ENCODE peak calls at places on chromosomes 16 and 17, in ten cellular contexts. One of them, this sample, is unnamed.

GRCh38 chr17:68054296-68054900 is 18.9 kb downstream of the KPNA2 start:
- DNase-seq in amygdala: no peak
- DNase-seq in cardiac muscle cell: peak; percentile 84
- DNase-seq in fibroblast of lung: peak; percentile 81
- DNase-seq in activated CD4-positive, alpha-beta T cell treated with anti-CD3 and anti-CD28 coated beads, Interleukin-2, amount 50 U/mL, for 4 hours: no peak
- DNase-seq in stimulated activated CD4-positive, alpha-beta T cell treated with anti-CD3 and anti-CD28 coated beads, Interleukin-2, amount 100 ng/mL, for 48 hours: no peak
- DNase-seq in Panc1: no peak
- DNase-seq in fibroblast of the conjunctiva: no peak
- DNase-seq in HFF-Myc: peak; percentile 47
- DNase-seq in AG09309: peak; percentile 46
- DNase-seq in this sample: no peak

GRCh38 chr17:66025551-66025950 is 166.4 kb downstream of the CEP112 start:
- DNase-seq in fibroblast of the conjunctiva: no peak
- DNase-seq in activated CD4-positive, alpha-beta T cell treated with anti-CD3 and anti-CD28 coated beads, Interleukin-2, amount 50 U/mL, for 4 hours: no peak
- DNase-seq in Panc1: no peak
- DNase-seq in AG09309: peak; percentile 7
- DNase-seq in HFF-Myc: no peak
- DNase-seq in stimulated activated CD4-positive, alpha-beta T cell treated with anti-CD3 and anti-CD28 coated beads, Interleukin-2, amount 100 ng/mL, for 48 hours: no peak
- DNase-seq in fibroblast of lung: peak; percentile 44
- DNase-seq in cardiac muscle cell: no peak
- DNase-seq in amygdala: no peak
- DNase-seq in this sample: no peak

GRCh38 chr16:64162613-64163375 is 959.1 kb downstream of the CDH11 start:
- DNase-seq in AG09309: no peak
- DNase-seq in cardiac muscle cell: no peak
- DNase-seq in activated CD4-positive, alpha-beta T cell treated with anti-CD3 and anti-CD28 coated beads, Interleukin-2, amount 50 U/mL, for 4 hours: no peak
- DNase-seq in amygdala: no peak
- DNase-seq in fibroblast of the conjunctiva: no peak
- DNase-seq in Panc1: no peak
- DNase-seq in fibroblast of lung: no peak
- DNase-seq in stimulated activated CD4-positive, alpha-beta T cell treated with anti-CD3 and anti-CD28 coated beads, Interleukin-2, amount 100 ng/mL, for 48 hours: no peak
- DNase-seq in HFF-Myc: no peak
- DNase-seq in this sample: no peak

GRCh38 chr16:87463722-87464690 is 28.8 kb downstream of the ZCCHC14 start:
- DNase-seq in AG09309: peak; percentile 29
- DNase-seq in Panc1: no peak
- DNase-seq in fibroblast of the conjunctiva: no peak
- DNase-seq in stimulated activated CD4-positive, alpha-beta T cell treated with anti-CD3 and anti-CD28 coated beads, Interleukin-2, amount 100 ng/mL, for 48 hours: peak; percentile 25
- DNase-seq in HFF-Myc: no peak
- DNase-seq in fibroblast of lung: peak; percentile 79
- DNase-seq in activated CD4-positive, alpha-beta T cell treated with anti-CD3 and anti-CD28 coated beads, Interleukin-2, amount 50 U/mL, for 4 hours: peak; percentile 19
- DNase-seq in cardiac muscle cell: peak; percentile 84
- DNase-seq in amygdala: no peak
- DNase-seq in this sample: peak; percentile 27

GRCh38 chr17:17672453-17673368 is 8.5 kb upstream of the RAI1 start:
- DNase-seq in amygdala: no peak
- DNase-seq in HFF-Myc: no peak
- DNase-seq in Panc1: no peak
- DNase-seq in fibroblast of lung: no peak
- DNase-seq in cardiac muscle cell: no peak
- DNase-seq in stimulated activated CD4-positive, alpha-beta T cell treated with anti-CD3 and anti-CD28 coated beads, Interleukin-2, amount 100 ng/mL, for 48 hours: no peak
- DNase-seq in AG09309: no peak
- DNase-seq in activated CD4-positive, alpha-beta T cell treated with anti-CD3 and anti-CD28 coated beads, Interleukin-2, amount 50 U/mL, for 4 hours: no peak
- DNase-seq in fibroblast of the conjunctiva: no peak
- DNase-seq in this sample: no peak

GRCh38 chr17:76466775-76467130 is 650 bp upstream of the AANAT start:
- DNase-seq in cardiac muscle cell: no peak
- DNase-seq in fibroblast of lung: no peak
- DNase-seq in HFF-Myc: no peak
- DNase-seq in AG09309: no peak
- DNase-seq in amygdala: no peak
- DNase-seq in Panc1: no peak
- DNase-seq in stimulated activated CD4-positive, alpha-beta T cell treated with anti-CD3 and anti-CD28 coated beads, Interleukin-2, amount 100 ng/mL, for 48 hours: no peak
- DNase-seq in fibroblast of the conjunctiva: no peak
- DNase-seq in activated CD4-positive, alpha-beta T cell treated with anti-CD3 and anti-CD28 coated beads, Interleukin-2, amount 50 U/mL, for 4 hours: no peak
- DNase-seq in this sample: no peak

GRCh38 chr16:65909310-65910050 is 457.0 kb upstream of the CDH5 start:
- DNase-seq in fibroblast of lung: peak; percentile 19
- DNase-seq in cardiac muscle cell: peak; percentile 50
- DNase-seq in activated CD4-positive, alpha-beta T cell treated with anti-CD3 and anti-CD28 coated beads, Interleukin-2, amount 50 U/mL, for 4 hours: no peak
- DNase-seq in HFF-Myc: no peak
- DNase-seq in AG09309: no peak
- DNase-seq in amygdala: no peak
- DNase-seq in fibroblast of the conjunctiva: no peak
- DNase-seq in stimulated activated CD4-positive, alpha-beta T cell treated with anti-CD3 and anti-CD28 coated beads, Interleukin-2, amount 100 ng/mL, for 48 hours: no peak
- DNase-seq in Panc1: no peak
- DNase-seq in this sample: no peak

GRCh38 chr17:42493324-42493723 is 34.6 kb downstream of the ATP6V0A1 start:
- DNase-seq in fibroblast of lung: no peak
- DNase-seq in cardiac muscle cell: peak; percentile 8
- DNase-seq in stimulated activated CD4-positive, alpha-beta T cell treated with anti-CD3 and anti-CD28 coated beads, Interleukin-2, amount 100 ng/mL, for 48 hours: no peak
- DNase-seq in AG09309: no peak
- DNase-seq in amygdala: no peak
- DNase-seq in HFF-Myc: no peak
- DNase-seq in fibroblast of the conjunctiva: no peak
- DNase-seq in Panc1: no peak
- DNase-seq in activated CD4-positive, alpha-beta T cell treated with anti-CD3 and anti-CD28 coated beads, Interleukin-2, amount 50 U/mL, for 4 hours: no peak
- DNase-seq in this sample: no peak

GRCh38 chr17:16352303-16352837 is 899 bp downstream of the CENPV start:
- DNase-seq in stimulated activated CD4-positive, alpha-beta T cell treated with anti-CD3 and anti-CD28 coated beads, Interleukin-2, amount 100 ng/mL, for 48 hours: peak; percentile 28
- DNase-seq in fibroblast of the conjunctiva: no peak
- DNase-seq in Panc1: no peak
- DNase-seq in activated CD4-positive, alpha-beta T cell treated with anti-CD3 and anti-CD28 coated beads, Interleukin-2, amount 50 U/mL, for 4 hours: peak; percentile 15
- DNase-seq in AG09309: no peak
- DNase-seq in cardiac muscle cell: peak; percentile 35
- DNase-seq in HFF-Myc: no peak
- DNase-seq in fibroblast of lung: peak; percentile 42
- DNase-seq in amygdala: peak; percentile 37
- DNase-seq in this sample: peak; percentile 75

GRCh38 chr16:46897471-46897870 is 13.3 kb downstream of the GPT2 start:
- DNase-seq in AG09309: no peak
- DNase-seq in fibroblast of lung: no peak
- DNase-seq in Panc1: no peak
- DNase-seq in amygdala: no peak
- DNase-seq in stimulated activated CD4-positive, alpha-beta T cell treated with anti-CD3 and anti-CD28 coated beads, Interleukin-2, amount 100 ng/mL, for 48 hours: no peak
- DNase-seq in HFF-Myc: no peak
- DNase-seq in activated CD4-positive, alpha-beta T cell treated with anti-CD3 and anti-CD28 coated beads, Interleukin-2, amount 50 U/mL, for 4 hours: no peak
- DNase-seq in fibroblast of the conjunctiva: no peak
- DNase-seq in cardiac muscle cell: no peak
- DNase-seq in this sample: no peak

GRCh38 chr17:40244255-40244654 is 25.2 kb downstream of the WIPF2 start:
- DNase-seq in HFF-Myc: no peak
- DNase-seq in stimulated activated CD4-positive, alpha-beta T cell treated with anti-CD3 and anti-CD28 coated beads, Interleukin-2, amount 100 ng/mL, for 48 hours: no peak
- DNase-seq in AG09309: no peak
- DNase-seq in fibroblast of the conjunctiva: no peak
- DNase-seq in cardiac muscle cell: no peak
- DNase-seq in fibroblast of lung: no peak
- DNase-seq in activated CD4-positive, alpha-beta T cell treated with anti-CD3 and anti-CD28 coated beads, Interleukin-2, amount 50 U/mL, for 4 hours: no peak
- DNase-seq in Panc1: no peak
- DNase-seq in amygdala: no peak
- DNase-seq in this sample: no peak

GRCh38 chr17:2218426-2218825 is 85.2 kb downstream of the SMG6 start:
- DNase-seq in cardiac muscle cell: no peak
- DNase-seq in HFF-Myc: no peak
- DNase-seq in AG09309: no peak
- DNase-seq in stimulated activated CD4-positive, alpha-beta T cell treated with anti-CD3 and anti-CD28 coated beads, Interleukin-2, amount 100 ng/mL, for 48 hours: no peak
- DNase-seq in fibroblast of the conjunctiva: no peak
- DNase-seq in activated CD4-positive, alpha-beta T cell treated with anti-CD3 and anti-CD28 coated beads, Interleukin-2, amount 50 U/mL, for 4 hours: no peak
- DNase-seq in fibroblast of lung: no peak
- DNase-seq in Panc1: no peak
- DNase-seq in amygdala: no peak
- DNase-seq in this sample: no peak

GRCh38 chr17:72467841-72468653 is 347.2 kb downstream of the SOX9 start:
- DNase-seq in cardiac muscle cell: peak; percentile 79
- DNase-seq in Panc1: no peak
- DNase-seq in fibroblast of lung: peak; percentile 69
- DNase-seq in AG09309: peak; percentile 54
- DNase-seq in HFF-Myc: peak; percentile 65
- DNase-seq in amygdala: no peak
- DNase-seq in stimulated activated CD4-positive, alpha-beta T cell treated with anti-CD3 and anti-CD28 coated beads, Interleukin-2, amount 100 ng/mL, for 48 hours: no peak
- DNase-seq in activated CD4-positive, alpha-beta T cell treated with anti-CD3 and anti-CD28 coated beads, Interleukin-2, amount 50 U/mL, for 4 hours: no peak
- DNase-seq in fibroblast of the conjunctiva: no peak
- DNase-seq in this sample: no peak

GRCh38 chr16:35598696-35599332 is 2139.4 kb downstream of the TP53TG3F start:
- DNase-seq in Panc1: no peak
- DNase-seq in fibroblast of lung: no peak
- DNase-seq in activated CD4-positive, alpha-beta T cell treated with anti-CD3 and anti-CD28 coated beads, Interleukin-2, amount 50 U/mL, for 4 hours: no peak
- DNase-seq in stimulated activated CD4-positive, alpha-beta T cell treated with anti-CD3 and anti-CD28 coated beads, Interleukin-2, amount 100 ng/mL, for 48 hours: no peak
- DNase-seq in HFF-Myc: no peak
- DNase-seq in AG09309: no peak
- DNase-seq in amygdala: no peak
- DNase-seq in fibroblast of the conjunctiva: no peak
- DNase-seq in cardiac muscle cell: no peak
- DNase-seq in this sample: no peak

GRCh38 chr17:81715872-81716673 is 4.0 kb downstream of the SLC25A10 start:
- DNase-seq in amygdala: no peak
- DNase-seq in activated CD4-positive, alpha-beta T cell treated with anti-CD3 and anti-CD28 coated beads, Interleukin-2, amount 50 U/mL, for 4 hours: no peak
- DNase-seq in AG09309: no peak
- DNase-seq in cardiac muscle cell: no peak
- DNase-seq in fibroblast of lung: no peak
- DNase-seq in HFF-Myc: no peak
- DNase-seq in stimulated activated CD4-positive, alpha-beta T cell treated with anti-CD3 and anti-CD28 coated beads, Interleukin-2, amount 100 ng/mL, for 48 hours: no peak
- DNase-seq in Panc1: no peak
- DNase-seq in fibroblast of the conjunctiva: no peak
- DNase-seq in this sample: no peak

GRCh38 chr16:10787304-10787703 is 31.3 kb downstream of the TVP23A start:
- DNase-seq in fibroblast of lung: no peak
- DNase-seq in cardiac muscle cell: no peak
- DNase-seq in HFF-Myc: no peak
- DNase-seq in activated CD4-positive, alpha-beta T cell treated with anti-CD3 and anti-CD28 coated beads, Interleukin-2, amount 50 U/mL, for 4 hours: no peak
- DNase-seq in amygdala: no peak
- DNase-seq in stimulated activated CD4-positive, alpha-beta T cell treated with anti-CD3 and anti-CD28 coated beads, Interleukin-2, amount 100 ng/mL, for 48 hours: no peak
- DNase-seq in AG09309: no peak
- DNase-seq in Panc1: no peak
- DNase-seq in fibroblast of the conjunctiva: no peak
- DNase-seq in this sample: no peak

GRCh38 chr17:15392326-15392739 is 50.9 kb upstream of the TEKT3 start:
- DNase-seq in cardiac muscle cell: peak; percentile 77
- DNase-seq in HFF-Myc: peak; percentile 74
- DNase-seq in activated CD4-positive, alpha-beta T cell treated with anti-CD3 and anti-CD28 coated beads, Interleukin-2, amount 50 U/mL, for 4 hours: no peak
- DNase-seq in fibroblast of lung: peak; percentile 93
- DNase-seq in fibroblast of the conjunctiva: peak; percentile 45
- DNase-seq in AG09309: peak; percentile 86
- DNase-seq in Panc1: no peak
- DNase-seq in stimulated activated CD4-positive, alpha-beta T cell treated with anti-CD3 and anti-CD28 coated beads, Interleukin-2, amount 100 ng/mL, for 48 hours: no peak
- DNase-seq in amygdala: no peak
- DNase-seq in this sample: no peak

This sample was measured in chondrocyte.